ENCODE peak calls at places on chromosomes 12 and 14, in seven cellular contexts. One of them, this sample, is unnamed.

GRCh38 chr14:103871596-103872480 is 24.5 kb upstream of the PPP1R13B start:
- DNase-seq in coronary artery: no peak
- DNase-seq in activated CD8-positive, alpha-beta T cell treated with anti-CD3 and anti-CD28 coated beads for 36 hours: peak
- DNase-seq in K562: peak
- DNase-seq in B cell: peak
- DNase-seq in hepatocyte: peak
- DNase-seq in neural progenitor cell: peak
- DNase-seq in this sample: peak

GRCh38 chr12:22797686-22798085 is 172.7 kb downstream of the ETNK1 start:
- DNase-seq in coronary artery: no peak
- DNase-seq in activated CD8-positive, alpha-beta T cell treated with anti-CD3 and anti-CD28 coated beads for 36 hours: no peak
- DNase-seq in K562: no peak
- DNase-seq in B cell: no peak
- DNase-seq in hepatocyte: no peak
- DNase-seq in neural progenitor cell: no peak
- DNase-seq in this sample: no peak

GRCh38 chr12:104682790-104683279 is 226.1 kb downstream of the CHST11 start:
- DNase-seq in coronary artery: no peak
- DNase-seq in activated CD8-positive, alpha-beta T cell treated with anti-CD3 and anti-CD28 coated beads for 36 hours: peak
- DNase-seq in K562: no peak
- DNase-seq in B cell: peak
- DNase-seq in hepatocyte: no peak
- DNase-seq in neural progenitor cell: no peak
- DNase-seq in this sample: peak

GRCh38 chr12:2243275-2243674 is 190.5 kb downstream of the CACNA1C start:
- DNase-seq in coronary artery: no peak
- DNase-seq in activated CD8-positive, alpha-beta T cell treated with anti-CD3 and anti-CD28 coated beads for 36 hours: no peak
- DNase-seq in K562: no peak
- DNase-seq in B cell: no peak
- DNase-seq in hepatocyte: no peak
- DNase-seq in neural progenitor cell: no peak
- DNase-seq in this sample: no peak

GRCh38 chr14:45811155-45811554 is 558.2 kb upstream of the MIS18BP1 start:
- DNase-seq in coronary artery: no peak
- DNase-seq in activated CD8-positive, alpha-beta T cell treated with anti-CD3 and anti-CD28 coated beads for 36 hours: no peak
- DNase-seq in K562: no peak
- DNase-seq in B cell: no peak
- DNase-seq in hepatocyte: no peak
- DNase-seq in neural progenitor cell: peak
- DNase-seq in this sample: no peak

GRCh38 chr14:61101803-61102548 is 120.9 kb downstream of the SLC38A6 start:
- DNase-seq in coronary artery: no peak
- DNase-seq in activated CD8-positive, alpha-beta T cell treated with anti-CD3 and anti-CD28 coated beads for 36 hours: no peak
- DNase-seq in K562: no peak
- DNase-seq in B cell: no peak
- DNase-seq in hepatocyte: no peak
- DNase-seq in neural progenitor cell: no peak
- DNase-seq in this sample: no peak

GRCh38 chr14:95998656-95999055 is 40.5 kb upstream of the C14orf132 start:
- DNase-seq in coronary artery: no peak
- DNase-seq in activated CD8-positive, alpha-beta T cell treated with anti-CD3 and anti-CD28 coated beads for 36 hours: no peak
- DNase-seq in K562: no peak
- DNase-seq in B cell: no peak
- DNase-seq in hepatocyte: no peak
- DNase-seq in neural progenitor cell: no peak
- DNase-seq in this sample: no peak

GRCh38 chr14:89251066-89251465 is 166.0 kb downstream of the FOXN3 start:
- DNase-seq in coronary artery: peak
- DNase-seq in activated CD8-positive, alpha-beta T cell treated with anti-CD3 and anti-CD28 coated beads for 36 hours: no peak
- DNase-seq in K562: no peak
- DNase-seq in B cell: no peak
- DNase-seq in hepatocyte: no peak
- DNase-seq in neural progenitor cell: no peak
- DNase-seq in this sample: no peak

GRCh38 chr14:64680013-64680674 is 24.1 kb upstream of the PLEKHG3 start:
- DNase-seq in coronary artery: no peak
- DNase-seq in activated CD8-positive, alpha-beta T cell treated with anti-CD3 and anti-CD28 coated beads for 36 hours: no peak
- DNase-seq in K562: no peak
- DNase-seq in B cell: no peak
- DNase-seq in hepatocyte: peak
- DNase-seq in neural progenitor cell: no peak
- DNase-seq in this sample: no peak

GRCh38 chr12:26334621-26335124 is 139.3 kb downstream of the SSPN start:
- DNase-seq in coronary artery: no peak
- DNase-seq in activated CD8-positive, alpha-beta T cell treated with anti-CD3 and anti-CD28 coated beads for 36 hours: no peak
- DNase-seq in K562: no peak
- DNase-seq in B cell: no peak
- DNase-seq in hepatocyte: no peak
- DNase-seq in neural progenitor cell: no peak
- DNase-seq in this sample: no peak

GRCh38 chr12:19826988-19827550 is 387.8 kb downstream of the AEBP2 start:
- DNase-seq in coronary artery: no peak
- DNase-seq in activated CD8-positive, alpha-beta T cell treated with anti-CD3 and anti-CD28 coated beads for 36 hours: no peak
- DNase-seq in K562: no peak
- DNase-seq in B cell: no peak
- DNase-seq in hepatocyte: peak
- DNase-seq in neural progenitor cell: no peak
- DNase-seq in this sample: no peak

GRCh38 chr12:65879878-65880277 is 55.6 kb downstream of the HMGA2 start:
- DNase-seq in coronary artery: no peak
- DNase-seq in activated CD8-positive, alpha-beta T cell treated with anti-CD3 and anti-CD28 coated beads for 36 hours: no peak
- DNase-seq in K562: no peak
- DNase-seq in B cell: no peak
- DNase-seq in hepatocyte: no peak
- DNase-seq in neural progenitor cell: no peak
- DNase-seq in this sample: no peak

GRCh38 chr12:5520831-5521230 is 88.9 kb downstream of the NTF3 start:
- DNase-seq in coronary artery: no peak
- DNase-seq in activated CD8-positive, alpha-beta T cell treated with anti-CD3 and anti-CD28 coated beads for 36 hours: no peak
- DNase-seq in K562: no peak
- DNase-seq in B cell: no peak
- DNase-seq in hepatocyte: no peak
- DNase-seq in neural progenitor cell: no peak
- DNase-seq in this sample: no peak

GRCh38 chr12:6224550-6224949 is 24.4 kb downstream of the CD9 start:
- DNase-seq in coronary artery: peak
- DNase-seq in activated CD8-positive, alpha-beta T cell treated with anti-CD3 and anti-CD28 coated beads for 36 hours: no peak
- DNase-seq in K562: no peak
- DNase-seq in B cell: peak
- DNase-seq in hepatocyte: peak
- DNase-seq in neural progenitor cell: no peak
- DNase-seq in this sample: no peak

GRCh38 chr12:57101892-57102695 is 9.1 kb downstream of the STAT6 start:
- DNase-seq in coronary artery: no peak
- DNase-seq in activated CD8-positive, alpha-beta T cell treated with anti-CD3 and anti-CD28 coated beads for 36 hours: no peak
- DNase-seq in K562: peak
- DNase-seq in B cell: no peak
- DNase-seq in hepatocyte: peak
- DNase-seq in neural progenitor cell: no peak
- DNase-seq in this sample: peak

GRCh38 chr12:130728158-130729058 is 12.3 kb upstream of the RIMBP2 start:
- DNase-seq in coronary artery: peak
- DNase-seq in activated CD8-positive, alpha-beta T cell treated with anti-CD3 and anti-CD28 coated beads for 36 hours: no peak
- DNase-seq in K562: no peak
- DNase-seq in B cell: no peak
- DNase-seq in hepatocyte: no peak
- DNase-seq in neural progenitor cell: no peak
- DNase-seq in this sample: no peak

GRCh38 chr12:50686976-50687375 is 76.9 kb upstream of the ATF1 start:
- DNase-seq in coronary artery: no peak
- DNase-seq in activated CD8-positive, alpha-beta T cell treated with anti-CD3 and anti-CD28 coated beads for 36 hours: no peak
- DNase-seq in K562: no peak
- DNase-seq in B cell: no peak
- DNase-seq in hepatocyte: no peak
- DNase-seq in neural progenitor cell: no peak
- DNase-seq in this sample: no peak

DNA sequence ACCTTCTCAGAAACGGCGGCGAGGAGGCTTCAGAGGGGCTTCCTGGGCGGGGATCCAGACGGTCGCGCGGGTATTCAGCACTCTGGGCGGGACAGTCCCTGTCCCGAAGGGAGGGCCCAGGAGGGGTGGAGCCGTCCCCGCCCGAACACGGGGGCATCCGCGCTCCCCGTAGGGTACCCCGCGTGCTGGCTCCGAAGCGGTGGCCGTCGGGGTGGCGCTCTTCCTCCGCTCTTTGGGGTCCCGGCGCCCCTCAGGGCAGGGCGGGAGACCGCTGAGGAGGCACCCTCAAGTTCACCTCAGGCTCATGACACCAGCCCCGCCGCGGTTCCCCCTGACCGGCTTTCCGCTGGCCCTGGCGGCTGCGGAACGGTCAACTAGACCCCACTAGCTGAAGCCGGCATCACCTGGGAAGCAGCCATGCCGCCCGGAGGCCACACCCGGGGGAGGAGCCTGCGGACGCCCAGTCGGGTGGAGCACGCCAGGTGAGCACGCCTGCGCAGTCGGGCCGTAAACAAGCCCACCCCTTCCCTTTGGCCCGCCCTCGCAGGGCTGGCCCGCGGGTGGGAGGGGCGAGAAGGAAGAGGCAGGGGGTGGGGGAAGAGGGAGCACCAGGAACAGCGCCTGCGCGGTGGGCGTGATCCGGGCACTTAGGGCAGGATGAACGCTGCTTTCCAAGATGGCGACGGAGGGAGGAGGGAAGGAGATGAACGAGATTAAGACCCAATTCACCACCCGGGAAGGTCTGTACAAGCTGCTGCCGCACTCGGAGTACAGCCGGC is at the start of gene WDR20:
- DNase-seq in coronary artery: peak
- DNase-seq in activated CD8-positive, alpha-beta T cell treated with anti-CD3 and anti-CD28 coated beads for 36 hours: peak
- DNase-seq in K562: peak
- DNase-seq in B cell: peak
- DNase-seq in hepatocyte: peak
- DNase-seq in neural progenitor cell: peak
- DNase-seq in this sample: peak
- TF ChIP-seq CTCF in coronary artery: no peak
- TF ChIP-seq CTCF in activated CD8-positive, alpha-beta T cell treated with anti-CD3 and anti-CD28 coated beads for 36 hours: no peak
- TF ChIP-seq CTCF in K562: no peak
- TF ChIP-seq CTCF in B cell: no peak
- TF ChIP-seq CTCF in hepatocyte: no peak
- TF ChIP-seq CTCF in neural progenitor cell: peak
- TF ChIP-seq CTCF in this sample: peak

GRCh38 chr12:71475280-71475679 is 35.7 kb downstream of the LGR5 start:
- DNase-seq in coronary artery: no peak
- DNase-seq in activated CD8-positive, alpha-beta T cell treated with anti-CD3 and anti-CD28 coated beads for 36 hours: no peak
- DNase-seq in K562: no peak
- DNase-seq in B cell: no peak
- DNase-seq in hepatocyte: no peak
- DNase-seq in neural progenitor cell: no peak
- DNase-seq in this sample: no peak

GRCh38 chr12:71477046-71477445 is 37.4 kb downstream of the LGR5 start:
- DNase-seq in coronary artery: no peak
- DNase-seq in activated CD8-positive, alpha-beta T cell treated with anti-CD3 and anti-CD28 coated beads for 36 hours: no peak
- DNase-seq in K562: no peak
- DNase-seq in B cell: no peak
- DNase-seq in hepatocyte: no peak
- DNase-seq in neural progenitor cell: no peak
- DNase-seq in this sample: no peak

GRCh38 chr12:71476513-71476912 is 36.9 kb downstream of the LGR5 start:
- DNase-seq in coronary artery: no peak
- DNase-seq in activated CD8-positive, alpha-beta T cell treated with anti-CD3 and anti-CD28 coated beads for 36 hours: no peak
- DNase-seq in K562: no peak
- DNase-seq in B cell: no peak
- DNase-seq in hepatocyte: no peak
- DNase-seq in neural progenitor cell: no peak
- DNase-seq in this sample: no peak

GRCh38 chr12:71477609-71478008 is 38.0 kb downstream of the LGR5 start:
- DNase-seq in coronary artery: no peak
- DNase-seq in activated CD8-positive, alpha-beta T cell treated with anti-CD3 and anti-CD28 coated beads for 36 hours: no peak
- DNase-seq in K562: no peak
- DNase-seq in B cell: no peak
- DNase-seq in hepatocyte: no peak
- DNase-seq in neural progenitor cell: no peak
- DNase-seq in this sample: no peak

DNA sequence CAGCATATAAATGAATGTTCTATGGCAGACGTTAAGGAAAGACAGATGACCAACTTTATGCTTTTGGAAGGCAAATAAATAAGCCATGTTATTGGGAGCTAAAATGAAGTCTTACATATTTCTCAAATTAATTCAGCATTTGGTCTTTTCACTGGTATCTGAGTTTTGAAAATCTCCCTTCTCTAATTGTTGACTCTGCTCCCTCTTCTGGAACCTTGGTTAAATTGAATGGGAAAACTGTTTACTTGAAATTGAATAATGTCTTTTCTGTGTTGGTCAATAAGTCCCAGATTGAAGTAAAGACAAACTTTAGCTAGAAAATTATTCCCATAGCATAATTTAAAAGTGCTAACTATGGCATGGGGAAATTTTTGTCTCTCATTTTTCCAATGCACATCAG is 38.7 kb downstream of the LGR5 start:
- DNase-seq in coronary artery: no peak
- DNase-seq in activated CD8-positive, alpha-beta T cell treated with anti-CD3 and anti-CD28 coated beads for 36 hours: no peak
- DNase-seq in K562: no peak
- DNase-seq in B cell: no peak
- DNase-seq in hepatocyte: no peak
- DNase-seq in neural progenitor cell: no peak
- DNase-seq in this sample: no peak
- TF ChIP-seq CTCF in coronary artery: no peak
- TF ChIP-seq CTCF in activated CD8-positive, alpha-beta T cell treated with anti-CD3 and anti-CD28 coated beads for 36 hours: no peak
- TF ChIP-seq CTCF in K562: no peak
- TF ChIP-seq CTCF in B cell: no peak
- TF ChIP-seq CTCF in hepatocyte: no peak
- TF ChIP-seq CTCF in neural progenitor cell: no peak
- TF ChIP-seq CTCF in this sample: no peak

DNA sequence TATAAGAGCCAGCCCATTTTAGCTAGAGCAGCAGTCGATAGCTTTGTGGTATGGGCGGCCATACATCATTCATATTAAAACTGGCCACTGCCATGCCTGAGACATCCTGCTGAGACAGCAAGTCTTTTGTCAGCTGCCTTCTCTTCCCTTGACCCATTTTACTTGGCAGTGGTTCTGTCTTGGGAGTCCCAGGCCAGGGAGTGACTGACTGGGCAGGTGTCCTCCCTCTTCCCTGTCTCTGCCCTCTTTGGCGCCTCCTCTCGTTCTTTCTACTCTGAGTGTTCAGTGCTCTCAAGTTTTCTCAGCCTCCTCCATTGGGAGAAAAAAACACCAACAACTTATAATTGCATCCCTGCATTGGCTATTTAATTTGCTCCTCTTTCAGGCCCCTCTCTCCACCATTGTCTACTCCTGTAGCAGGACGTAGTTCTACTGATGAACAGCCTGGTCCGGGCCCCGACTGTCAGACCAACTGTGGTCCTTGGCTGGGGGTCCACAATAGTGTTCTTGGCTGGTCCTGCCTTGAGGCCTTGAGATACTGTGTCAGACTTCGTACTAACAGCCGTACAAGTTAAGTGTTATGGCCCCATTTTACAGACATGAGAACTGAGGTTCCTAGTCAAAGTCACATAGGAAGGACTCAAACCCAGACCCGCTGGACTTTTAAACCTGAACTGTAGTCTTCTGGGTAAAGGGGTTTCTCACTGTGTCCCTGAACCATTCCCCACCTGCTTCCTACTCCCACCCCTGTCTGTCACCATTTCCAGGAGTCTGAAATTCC is 18.2 kb upstream of the JDP2 start:
- DNase-seq in coronary artery: no peak
- DNase-seq in activated CD8-positive, alpha-beta T cell treated with anti-CD3 and anti-CD28 coated beads for 36 hours: no peak
- DNase-seq in K562: no peak
- DNase-seq in B cell: no peak
- DNase-seq in hepatocyte: no peak
- DNase-seq in neural progenitor cell: no peak
- DNase-seq in this sample: no peak
- TF ChIP-seq CTCF in coronary artery: no peak
- TF ChIP-seq CTCF in activated CD8-positive, alpha-beta T cell treated with anti-CD3 and anti-CD28 coated beads for 36 hours: no peak
- TF ChIP-seq CTCF in K562: no peak
- TF ChIP-seq CTCF in B cell: no peak
- TF ChIP-seq CTCF in hepatocyte: no peak
- TF ChIP-seq CTCF in neural progenitor cell: no peak
- TF ChIP-seq CTCF in this sample: no peak

GRCh38 chr12:54579258-54579657 is 9.2 kb downstream of the PPP1R1A start:
- DNase-seq in coronary artery: no peak
- DNase-seq in activated CD8-positive, alpha-beta T cell treated with anti-CD3 and anti-CD28 coated beads for 36 hours: no peak
- DNase-seq in K562: no peak
- DNase-seq in B cell: no peak
- DNase-seq in hepatocyte: no peak
- DNase-seq in neural progenitor cell: no peak
- DNase-seq in this sample: no peak
- TF ChIP-seq CTCF in coronary artery: no peak
- TF ChIP-seq CTCF in activated CD8-positive, alpha-beta T cell treated with anti-CD3 and anti-CD28 coated beads for 36 hours: no peak
- TF ChIP-seq CTCF in K562: no peak
- TF ChIP-seq CTCF in B cell: no peak
- TF ChIP-seq CTCF in hepatocyte: no peak
- TF ChIP-seq CTCF in neural progenitor cell: no peak
- TF ChIP-seq CTCF in this sample: no peak